ENCODE peak calls at places on chromosome 22, in nine cellular contexts. B, E, I, H, P, O, G, D and T are unnamed samples.

GRCh38 chr22:28142361-28142801 is 223.3 kb upstream of the PITPNB start:
- DNase-seq in B (no peak), E (no peak), I (no peak), H (no peak), P (no peak), O (no peak), G (peak), D (no peak), T (no peak)

GRCh38 chr22:30027169-30027568 is 53.1 kb upstream of the HORMAD2 start:
- DNase-seq in B (no peak), E (no peak), I (no peak), H (no peak), P (no peak), O (no peak), G (no peak), D (no peak), T (no peak)

GRCh38 chr22:45551310-45552016 is 48.8 kb downstream of the FBLN1 start:
- DNase-seq in B (no peak), E (no peak), I (no peak), H (no peak), P (no peak), O (no peak), G (no peak), D (no peak), T (no peak)

GRCh38 chr22:42090596-42091445 is at the start of gene NDUFA6:
- DNase-seq in B (peak), E (peak), I (peak), H (peak), P (peak), O (peak), G (peak), D (peak), T (peak)

GRCh38 chr22:30354644-30355043 is 2.0 kb downstream of the SF3A1 start:
- DNase-seq in B (no peak), E (no peak), I (no peak), H (no peak), P (no peak), O (no peak), G (peak), D (no peak), T (no peak)

GRCh38 chr22:44408227-44409192 is 89.5 kb downstream of the RTL6 start:
- DNase-seq in B (no peak), E (no peak), I (no peak), H (no peak), P (no peak), O (no peak), G (no peak), D (no peak), T (no peak)

GRCh38 chr22:39954584-39955055 is 5.6 kb upstream of the TMA7B start:
- DNase-seq in B (no peak), E (no peak), I (no peak), H (no peak), P (no peak), O (no peak), G (peak), D (no peak), T (no peak)

GRCh38 chr22:37139762-37140161 is 10.0 kb downstream of the IL2RB start:
- DNase-seq in B (no peak), E (no peak), I (peak), H (no peak), P (no peak), O (no peak), G (no peak), D (no peak), T (no peak)

GRCh38 chr22:30094804-30095203 is 14.5 kb downstream of the HORMAD2 start:
- DNase-seq in B (no peak), E (no peak), I (no peak), H (no peak), P (no peak), O (no peak), G (no peak), D (no peak), T (no peak)

GRCh38 chr22:35631597-35631996 is 14.5 kb upstream of the MB start:
- DNase-seq in B (no peak), E (no peak), I (peak), H (no peak), P (no peak), O (peak), G (peak), D (no peak), T (no peak)

GRCh38 chr22:46079093-46079860 is 71.0 kb upstream of the PPARA start:
- DNase-seq in B (no peak), E (no peak), I (no peak), H (no peak), P (no peak), O (peak), G (peak), D (no peak), T (no peak)

GRCh38 chr22:23315341-23315917 is 135.1 kb downstream of the BCR start:
- DNase-seq in B (peak), E (peak), I (peak), H (peak), P (peak), O (peak), G (peak), D (peak), T (no peak)

GRCh38 chr22:26322179-26322905 is 106.7 kb upstream of the ASPHD2 start:
- DNase-seq in B (no peak), E (no peak), I (no peak), H (no peak), P (no peak), O (no peak), G (peak), D (no peak), T (no peak)

GRCh38 chr22:35784633-35785032 is 67.0 kb downstream of the APOL5 start:
- DNase-seq in B (no peak), E (no peak), I (no peak), H (no peak), P (no peak), O (no peak), G (no peak), D (no peak), T (no peak)

GRCh38 chr22:37425800-37426531 is 1.3 kb downstream of the ELFN2 start:
- DNase-seq in B (no peak), E (no peak), I (no peak), H (no peak), P (no peak), O (peak), G (no peak), D (no peak), T (no peak)

GRCh38 chr22:27766679-27767078 is 34.9 kb downstream of the MN1 start:
- DNase-seq in B (no peak), E (no peak), I (no peak), H (no peak), P (no peak), O (no peak), G (no peak), D (no peak), T (no peak)

GRCh38 chr22:37309221-37310074 is 27.1 kb downstream of the CYTH4 start:
- DNase-seq in B (peak), E (no peak), I (no peak), H (no peak), P (no peak), O (no peak), G (no peak), D (no peak), T (no peak)

GRCh38 chr22:43185860-43186261 is 1.1 kb downstream of the TTLL12 start:
- DNase-seq in B (no peak), E (no peak), I (peak), H (no peak), P (no peak), O (no peak), G (peak), D (no peak), T (no peak)

GRCh38 chr22:28141614-28142013 is 222.6 kb upstream of the PITPNB start:
- DNase-seq in B (no peak), E (no peak), I (no peak), H (no peak), P (no peak), O (no peak), G (peak), D (no peak), T (no peak)

GRCh38 chr22:32830473-32830872 is 29.0 kb downstream of the TIMP3 start:
- DNase-seq in B (no peak), E (no peak), I (no peak), H (no peak), P (no peak), O (peak), G (no peak), D (no peak), T (no peak)

GRCh38 chr22:36541831-36542391 is 12.9 kb upstream of the EIF3D start:
- DNase-seq in B (no peak), E (no peak), I (no peak), H (no peak), P (peak), O (no peak), G (peak), D (no peak), T (no peak)